ENCODE peak calls at places on chromosomes 12 and 14, in six cellular contexts. One of them, this sample, is unnamed.

GRCh38 chr12:104865080-104865479 is 93.0 kb downstream of the SLC41A2 start:
- DNase-seq in fibroblast of lung: no peak
- DNase-seq in GM23248: no peak
- DNase-seq in T-helper 17 cell: no peak
- DNase-seq in activated naive CD4-positive, alpha-beta T cell: no peak
- DNase-seq in right cardiac atrium: no peak
- DNase-seq in this sample: no peak

GRCh38 chr12:60205500-60205899 is 609.7 kb downstream of the SLC16A7 start:
- DNase-seq in fibroblast of lung: peak; percentile 76
- DNase-seq in GM23248: peak; percentile 65
- DNase-seq in activated naive CD4-positive, alpha-beta T cell: no peak
- DNase-seq in right cardiac atrium: no peak
- DNase-seq in T-helper 17 cell: no peak
- DNase-seq in this sample: no peak

GRCh38 chr14:37275963-37276362 is 78.2 kb downstream of the MIPOL1 start:
- DNase-seq in GM23248: no peak
- DNase-seq in T-helper 17 cell: no peak
- DNase-seq in activated naive CD4-positive, alpha-beta T cell: no peak
- DNase-seq in fibroblast of lung: no peak
- DNase-seq in right cardiac atrium: no peak
- DNase-seq in this sample: no peak

GRCh38 chr12:47741340-47741703 is 16.0 kb upstream of the ENDOU start:
- DNase-seq in activated naive CD4-positive, alpha-beta T cell: no peak
- DNase-seq in T-helper 17 cell: peak; percentile 40
- DNase-seq in fibroblast of lung: peak; percentile 23
- DNase-seq in GM23248: peak; percentile 45
- DNase-seq in right cardiac atrium: peak; percentile 76
- DNase-seq in this sample: no peak

GRCh38 chr14:101350021-101350420 is 211.3 kb upstream of the DIO3 start:
- DNase-seq in activated naive CD4-positive, alpha-beta T cell: no peak
- DNase-seq in T-helper 17 cell: no peak
- DNase-seq in GM23248: no peak
- DNase-seq in right cardiac atrium: no peak
- DNase-seq in fibroblast of lung: no peak
- DNase-seq in this sample: no peak

GRCh38 chr12:76080017-76080728 is 4.3 kb downstream of the NAP1L1 start:
- DNase-seq in GM23248: peak; percentile 16
- DNase-seq in activated naive CD4-positive, alpha-beta T cell: no peak
- DNase-seq in right cardiac atrium: no peak
- DNase-seq in fibroblast of lung: peak; percentile 58
- DNase-seq in T-helper 17 cell: no peak
- DNase-seq in this sample: no peak

GRCh38 chr12:93541578-93542217 is 30.8 kb upstream of the SOCS2 start:
- DNase-seq in T-helper 17 cell: no peak
- DNase-seq in right cardiac atrium: no peak
- DNase-seq in activated naive CD4-positive, alpha-beta T cell: no peak
- DNase-seq in GM23248: no peak
- DNase-seq in fibroblast of lung: no peak
- DNase-seq in this sample: no peak

GRCh38 chr12:130994821-130995375 is 41.2 kb downstream of the ADGRD1 start:
- DNase-seq in activated naive CD4-positive, alpha-beta T cell: no peak
- DNase-seq in GM23248: no peak
- DNase-seq in T-helper 17 cell: no peak
- DNase-seq in fibroblast of lung: no peak
- DNase-seq in right cardiac atrium: no peak
- DNase-seq in this sample: no peak

GRCh38 chr14:49480053-49480452 is 106.1 kb downstream of the RPS29 start:
- DNase-seq in activated naive CD4-positive, alpha-beta T cell: no peak
- DNase-seq in GM23248: no peak
- DNase-seq in fibroblast of lung: no peak
- DNase-seq in T-helper 17 cell: no peak
- DNase-seq in right cardiac atrium: no peak
- DNase-seq in this sample: no peak

GRCh38 chr14:65696801-65697200 is 284.3 kb downstream of the FUT8 start:
- DNase-seq in GM23248: peak; percentile 57
- DNase-seq in right cardiac atrium: no peak
- DNase-seq in activated naive CD4-positive, alpha-beta T cell: no peak
- DNase-seq in T-helper 17 cell: no peak
- DNase-seq in fibroblast of lung: peak; percentile 51
- DNase-seq in this sample: no peak

GRCh38 chr12:29200586-29200985 is 51.5 kb downstream of the FAR2 start:
- DNase-seq in fibroblast of lung: no peak
- DNase-seq in GM23248: no peak
- DNase-seq in right cardiac atrium: no peak
- DNase-seq in T-helper 17 cell: no peak
- DNase-seq in activated naive CD4-positive, alpha-beta T cell: no peak
- DNase-seq in this sample: no peak

GRCh38 chr12:51519755-51520154 is 71.3 kb upstream of the SCN8A start:
- DNase-seq in GM23248: no peak
- DNase-seq in activated naive CD4-positive, alpha-beta T cell: no peak
- DNase-seq in T-helper 17 cell: no peak
- DNase-seq in right cardiac atrium: no peak
- DNase-seq in fibroblast of lung: no peak
- DNase-seq in this sample: no peak

GRCh38 chr12:12926571-12927071 is 25.3 kb downstream of the GPRC5D start:
- DNase-seq in GM23248: peak; percentile 72
- DNase-seq in T-helper 17 cell: no peak
- DNase-seq in right cardiac atrium: no peak
- DNase-seq in fibroblast of lung: peak; percentile 41
- DNase-seq in activated naive CD4-positive, alpha-beta T cell: no peak
- DNase-seq in this sample: no peak

GRCh38 chr14:77023001-77023996 is 5.2 kb downstream of the IRF2BPL start:
- DNase-seq in GM23248: peak; percentile 67
- DNase-seq in activated naive CD4-positive, alpha-beta T cell: no peak
- DNase-seq in fibroblast of lung: peak; percentile 72
- DNase-seq in right cardiac atrium: no peak
- DNase-seq in T-helper 17 cell: no peak
- DNase-seq in this sample: no peak

GRCh38 chr14:102517412-102518062 is 8.0 kb upstream of the ANKRD9 start:
- DNase-seq in GM23248: peak; percentile 30
- DNase-seq in fibroblast of lung: no peak
- DNase-seq in right cardiac atrium: no peak
- DNase-seq in T-helper 17 cell: no peak
- DNase-seq in activated naive CD4-positive, alpha-beta T cell: no peak
- DNase-seq in this sample: no peak

GRCh38 chr14:73467377-73467776 is 9.0 kb upstream of the NUMB start:
- DNase-seq in GM23248: peak; percentile 87
- DNase-seq in activated naive CD4-positive, alpha-beta T cell: no peak
- DNase-seq in T-helper 17 cell: no peak
- DNase-seq in right cardiac atrium: peak; percentile 31
- DNase-seq in fibroblast of lung: peak; percentile 61
- DNase-seq in this sample: no peak

GRCh38 chr12:71439613-71440392 is at the start of gene LGR5:
- DNase-seq in fibroblast of lung: peak; percentile 48
- DNase-seq in GM23248: peak; percentile 44
- DNase-seq in activated naive CD4-positive, alpha-beta T cell: no peak
- DNase-seq in right cardiac atrium: peak; percentile 27
- DNase-seq in T-helper 17 cell: no peak
- DNase-seq in this sample: no peak

GRCh38 chr12:54306925-54307731 is 6.3 kb upstream of the NFE2 start:
- DNase-seq in T-helper 17 cell: no peak
- DNase-seq in activated naive CD4-positive, alpha-beta T cell: no peak
- DNase-seq in GM23248: peak; percentile 62
- DNase-seq in fibroblast of lung: peak; percentile 55
- DNase-seq in right cardiac atrium: peak; percentile 92
- DNase-seq in this sample: no peak

GRCh38 chr12:2325501-2325900 is 272.7 kb downstream of the CACNA1C start:
- DNase-seq in T-helper 17 cell: no peak
- DNase-seq in GM23248: no peak
- DNase-seq in fibroblast of lung: no peak
- DNase-seq in right cardiac atrium: no peak
- DNase-seq in activated naive CD4-positive, alpha-beta T cell: no peak
- DNase-seq in this sample: no peak

GRCh38 chr14:36510078-36510799 is 9.8 kb downstream of the NKX2-1 start:
- DNase-seq in right cardiac atrium: no peak
- DNase-seq in fibroblast of lung: peak; percentile 59
- DNase-seq in T-helper 17 cell: no peak
- DNase-seq in GM23248: no peak
- DNase-seq in activated naive CD4-positive, alpha-beta T cell: no peak
- DNase-seq in this sample: no peak

GRCh38 chr12:132310181-132311040 is 19.0 kb downstream of the GALNT9 start:
- DNase-seq in right cardiac atrium: no peak
- DNase-seq in GM23248: peak; percentile 49
- DNase-seq in T-helper 17 cell: no peak
- DNase-seq in fibroblast of lung: peak; percentile 54
- DNase-seq in activated naive CD4-positive, alpha-beta T cell: no peak
- DNase-seq in this sample: no peak

This sample was measured in D721Med.